ENCODE peak calls at places on chromosomes 12 and 14, in eight cellular contexts. R is C1 segment of cervical spinal cord; U is stromal cell of bone marrow; G is dorsolateral prefrontal cortex; O is stimulated activated CD4-positive, alpha-beta T cell treated with anti-CD3 and anti-CD28 coated beads, Interleukin-15, amount 100 ng/mL, for 1 hour; C is activated effector memory CD4-positive, alpha-beta T cell treated with Interleukin-2 at 50 U/mL for 16 hours; K is HS-5; Z is ovary. N is an unnamed sample.

GRCh38 chr12:118126119-118126757 is 9.7 kb upstream of the PEBP1 start:
- DNase-seq in R (no peak), U (no peak), G (no peak), O (no peak), C (no peak), K (no peak), Z (peak), N (no peak)

GRCh38 chr12:111413442-111414086 is 7.8 kb downstream of the SH2B3 start:
- DNase-seq in R (no peak), U (no peak), G (no peak), O (no peak), C (no peak), K (peak), Z (no peak), N (no peak)

GRCh38 chr12:120939523-120939922 is 35.4 kb upstream of the SPPL3 start:
- DNase-seq in R (no peak), U (no peak), G (no peak), O (no peak), C (no peak), K (no peak), Z (no peak), N (no peak)

GRCh38 chr14:28661171-28661772 is 105.3 kb upstream of the FOXG1 start:
- DNase-seq in R (no peak), U (peak), G (no peak), O (no peak), C (no peak), K (peak), Z (no peak), N (no peak)

GRCh38 chr14:26216797-26217196 is 381.0 kb downstream of the NOVA1 start:
- DNase-seq in R (no peak), U (no peak), G (no peak), O (no peak), C (no peak), K (no peak), Z (no peak), N (no peak)

GRCh38 chr14:100031506-100032281 is 33.5 kb upstream of the EVL start:
- DNase-seq in R (no peak), U (peak), G (no peak), O (no peak), C (no peak), K (peak), Z (peak), N (no peak)

GRCh38 chr12:2958432-2959193 is 584 bp upstream of the TEAD4 start:
- DNase-seq in R (no peak), U (no peak), G (no peak), O (no peak), C (no peak), K (peak), Z (peak), N (no peak)

GRCh38 chr14:20427231-20428009 is 8.5 kb downstream of the KLHL33 start:
- DNase-seq in R (no peak), U (peak), G (no peak), O (no peak), C (no peak), K (no peak), Z (no peak), N (no peak)

GRCh38 chr12:131044760-131045381 is 91.2 kb downstream of the ADGRD1 start:
- DNase-seq in R (no peak), U (no peak), G (peak), O (no peak), C (no peak), K (no peak), Z (peak), N (no peak)

GRCh38 chr14:105839425-105840265 is 313.3 kb downstream of the TMEM121 start:
- DNase-seq in R (no peak), U (no peak), G (peak), O (no peak), C (no peak), K (no peak), Z (no peak), N (no peak)

GRCh38 chr12:98211914-98212695 is 303.3 kb upstream of the TMPO start:
- DNase-seq in R (no peak), U (no peak), G (no peak), O (no peak), C (no peak), K (no peak), Z (no peak), N (no peak)

GRCh38 chr12:131264625-131265024 is 310.9 kb downstream of the ADGRD1 start:
- DNase-seq in R (no peak), U (no peak), G (no peak), O (no peak), C (no peak), K (no peak), Z (no peak), N (no peak)

N was measured in central memory CD8-positive, alpha-beta T cell.